ENCODE peak calls at places on chromosomes 1 and 21, in six cellular contexts. One of them, this sample, is unnamed.

GRCh38 chr1:44642925-44643324 is 31.4 kb downstream of the TMEM53 start:
- DNase-seq in H9: no peak
- DNase-seq in trophoblast cell: no peak
- DNase-seq in IMR-90: no peak
- DNase-seq in neuronal stem cell: no peak
- DNase-seq in mesenchymal stem cell: no peak
- DNase-seq in this sample: no peak

GRCh38 chr1:185864889-185865288 is 130.7 kb downstream of the HMCN1 start:
- DNase-seq in IMR-90: peak
- DNase-seq in H9: no peak
- DNase-seq in neuronal stem cell: no peak
- DNase-seq in mesenchymal stem cell: peak
- DNase-seq in trophoblast cell: peak
- DNase-seq in this sample: no peak

GRCh38 chr1:231357831-231358354 is 19.8 kb downstream of the SPRTN start:
- DNase-seq in neuronal stem cell: peak
- DNase-seq in mesenchymal stem cell: peak
- DNase-seq in trophoblast cell: peak
- DNase-seq in H9: no peak
- DNase-seq in IMR-90: peak
- DNase-seq in this sample: no peak

GRCh38 chr1:169889871-169890270 is 3.8 kb downstream of the SCYL3 start:
- DNase-seq in trophoblast cell: no peak
- DNase-seq in H9: no peak
- DNase-seq in mesenchymal stem cell: no peak
- DNase-seq in IMR-90: no peak
- DNase-seq in neuronal stem cell: no peak
- DNase-seq in this sample: no peak

GRCh38 chr21:36241717-36242116 is 78.3 kb upstream of the MORC3 start:
- DNase-seq in IMR-90: no peak
- DNase-seq in neuronal stem cell: no peak
- DNase-seq in trophoblast cell: no peak
- DNase-seq in mesenchymal stem cell: no peak
- DNase-seq in H9: no peak
- DNase-seq in this sample: no peak

GRCh38 chr1:1274299-1274930 is 761 bp upstream of the UBE2J2 start:
- DNase-seq in trophoblast cell: no peak
- DNase-seq in mesenchymal stem cell: no peak
- DNase-seq in IMR-90: no peak
- DNase-seq in neuronal stem cell: no peak
- DNase-seq in H9: no peak
- DNase-seq in this sample: no peak

GRCh38 chr1:62362061-62362951 is 43.1 kb upstream of the KANK4 start:
- DNase-seq in mesenchymal stem cell: no peak
- DNase-seq in H9: no peak
- DNase-seq in trophoblast cell: no peak
- DNase-seq in IMR-90: no peak
- DNase-seq in neuronal stem cell: no peak
- DNase-seq in this sample: no peak

GRCh38 chr21:36718951-36719501 is 20.1 kb downstream of the SIM2 start:
- DNase-seq in trophoblast cell: peak
- DNase-seq in neuronal stem cell: no peak
- DNase-seq in H9: no peak
- DNase-seq in IMR-90: no peak
- DNase-seq in mesenchymal stem cell: no peak
- DNase-seq in this sample: no peak

GRCh38 chr1:48109390-48110009 is 112.3 kb upstream of the TRABD2B start:
- DNase-seq in neuronal stem cell: peak
- DNase-seq in H9: no peak
- DNase-seq in trophoblast cell: peak
- DNase-seq in IMR-90: peak
- DNase-seq in mesenchymal stem cell: peak
- DNase-seq in this sample: no peak

GRCh38 chr1:65425697-65426096 is 5.2 kb downstream of the LEPR start:
- DNase-seq in neuronal stem cell: no peak
- DNase-seq in mesenchymal stem cell: peak
- DNase-seq in H9: peak
- DNase-seq in IMR-90: peak
- DNase-seq in trophoblast cell: peak
- DNase-seq in this sample: no peak

GRCh38 chr1:221264848-221265247 is 385.6 kb downstream of the HLX start:
- DNase-seq in trophoblast cell: no peak
- DNase-seq in IMR-90: no peak
- DNase-seq in neuronal stem cell: no peak
- DNase-seq in H9: no peak
- DNase-seq in mesenchymal stem cell: peak
- DNase-seq in this sample: no peak
- H3K14ac ChIP-seq in trophoblast cell: no peak
- H3K14ac ChIP-seq in IMR-90: no peak
- H3K14ac ChIP-seq in neuronal stem cell: no peak
- H3K14ac ChIP-seq in H9: no peak
- H3K14ac ChIP-seq in mesenchymal stem cell: no peak
- H3K14ac ChIP-seq in this sample: no peak

GRCh38 chr1:6207075-6207885 is 1.4 kb downstream of the RNF207 start:
- DNase-seq in trophoblast cell: no peak
- DNase-seq in H9: no peak
- DNase-seq in IMR-90: no peak
- DNase-seq in neuronal stem cell: no peak
- DNase-seq in mesenchymal stem cell: no peak
- DNase-seq in this sample: no peak

GRCh38 chr1:6205849-6206845 is at the start of gene RNF207:
- DNase-seq in mesenchymal stem cell: peak
- DNase-seq in IMR-90: peak
- DNase-seq in H9: peak
- DNase-seq in trophoblast cell: peak
- DNase-seq in neuronal stem cell: no peak
- DNase-seq in this sample: peak

GRCh38 chr1:6209661-6210605 is 4.0 kb downstream of the RNF207 start:
- DNase-seq in mesenchymal stem cell: no peak
- DNase-seq in trophoblast cell: no peak
- DNase-seq in H9: peak
- DNase-seq in neuronal stem cell: no peak
- DNase-seq in IMR-90: no peak
- DNase-seq in this sample: peak

GRCh38 chr1:6208723-6209660 is 3.1 kb downstream of the RNF207 start:
- DNase-seq in IMR-90: peak
- DNase-seq in trophoblast cell: no peak
- DNase-seq in neuronal stem cell: peak
- DNase-seq in mesenchymal stem cell: peak
- DNase-seq in H9: peak
- DNase-seq in this sample: peak

GRCh38 chr1:6207921-6208320 is 2.0 kb downstream of the RNF207 start:
- DNase-seq in H9: no peak
- DNase-seq in neuronal stem cell: no peak
- DNase-seq in mesenchymal stem cell: no peak
- DNase-seq in trophoblast cell: no peak
- DNase-seq in IMR-90: no peak
- DNase-seq in this sample: no peak
- H3K14ac ChIP-seq in H9: no peak
- H3K14ac ChIP-seq in neuronal stem cell: peak
- H3K14ac ChIP-seq in mesenchymal stem cell: no peak
- H3K14ac ChIP-seq in trophoblast cell: no peak
- H3K14ac ChIP-seq in IMR-90: no peak
- H3K14ac ChIP-seq in this sample: no peak

GRCh38 chr1:30196457-30196856 is 526.9 kb downstream of the MATN1 start:
- DNase-seq in H9: no peak
- DNase-seq in neuronal stem cell: no peak
- DNase-seq in IMR-90: no peak
- DNase-seq in trophoblast cell: no peak
- DNase-seq in mesenchymal stem cell: no peak
- DNase-seq in this sample: no peak
- H3K14ac ChIP-seq in H9: no peak
- H3K14ac ChIP-seq in neuronal stem cell: no peak
- H3K14ac ChIP-seq in IMR-90: no peak
- H3K14ac ChIP-seq in trophoblast cell: no peak
- H3K14ac ChIP-seq in mesenchymal stem cell: no peak
- H3K14ac ChIP-seq in this sample: no peak

GRCh38 chr1:59543211-59543668 is 246.3 kb downstream of the FGGY start:
- DNase-seq in H9: no peak
- DNase-seq in trophoblast cell: no peak
- DNase-seq in neuronal stem cell: no peak
- DNase-seq in IMR-90: no peak
- DNase-seq in mesenchymal stem cell: no peak
- DNase-seq in this sample: no peak

GRCh38 chr1:59544615-59545014 is 247.7 kb downstream of the FGGY start:
- DNase-seq in mesenchymal stem cell: no peak
- DNase-seq in IMR-90: no peak
- DNase-seq in neuronal stem cell: no peak
- DNase-seq in trophoblast cell: no peak
- DNase-seq in H9: no peak
- DNase-seq in this sample: no peak

GRCh38 chr1:59539961-59540681 is 243.2 kb downstream of the FGGY start:
- DNase-seq in trophoblast cell: no peak
- DNase-seq in mesenchymal stem cell: no peak
- DNase-seq in neuronal stem cell: no peak
- DNase-seq in IMR-90: no peak
- DNase-seq in H9: no peak
- DNase-seq in this sample: no peak

GRCh38 chr1:59541161-59541560 is 244.3 kb downstream of the FGGY start:
- DNase-seq in mesenchymal stem cell: no peak
- DNase-seq in neuronal stem cell: no peak
- DNase-seq in H9: no peak
- DNase-seq in trophoblast cell: no peak
- DNase-seq in IMR-90: no peak
- DNase-seq in this sample: no peak

GRCh38 chr1:59541891-59542290 is 245.0 kb downstream of the FGGY start:
- DNase-seq in mesenchymal stem cell: no peak
- DNase-seq in H9: no peak
- DNase-seq in IMR-90: peak
- DNase-seq in neuronal stem cell: no peak
- DNase-seq in trophoblast cell: no peak
- DNase-seq in this sample: no peak
- H3K14ac ChIP-seq in mesenchymal stem cell: no peak
- H3K14ac ChIP-seq in H9: no peak
- H3K14ac ChIP-seq in IMR-90: no peak
- H3K14ac ChIP-seq in neuronal stem cell: no peak
- H3K14ac ChIP-seq in trophoblast cell: no peak
- H3K14ac ChIP-seq in this sample: no peak

GRCh38 chr1:116869611-116870010 is 40.1 kb upstream of the PTGFRN start:
- DNase-seq in neuronal stem cell: no peak
- DNase-seq in mesenchymal stem cell: no peak
- DNase-seq in trophoblast cell: no peak
- DNase-seq in H9: no peak
- DNase-seq in IMR-90: no peak
- DNase-seq in this sample: no peak
- H3K14ac ChIP-seq in neuronal stem cell: no peak
- H3K14ac ChIP-seq in mesenchymal stem cell: no peak
- H3K14ac ChIP-seq in trophoblast cell: no peak
- H3K14ac ChIP-seq in H9: no peak
- H3K14ac ChIP-seq in IMR-90: no peak
- H3K14ac ChIP-seq in this sample: no peak

GRCh38 chr1:152021557-152021956 is 15.2 kb downstream of the S100A11 start:
- DNase-seq in IMR-90: no peak
- DNase-seq in mesenchymal stem cell: no peak
- DNase-seq in H9: no peak
- DNase-seq in trophoblast cell: no peak
- DNase-seq in neuronal stem cell: no peak
- DNase-seq in this sample: no peak
- H3K14ac ChIP-seq in IMR-90: no peak
- H3K14ac ChIP-seq in mesenchymal stem cell: no peak
- H3K14ac ChIP-seq in H9: no peak
- H3K14ac ChIP-seq in trophoblast cell: no peak
- H3K14ac ChIP-seq in neuronal stem cell: no peak
- H3K14ac ChIP-seq in this sample: no peak